ENCODE peak calls at places on chromosomes 11 and 22, in seven cellular contexts. D, F, K, M, A, W and T are unnamed samples.

GRCh38 chr11:2750101-2750509 is 50.3 kb upstream of the KCNQ1OT1 start:
- DNase-seq in D (no peak), F (no peak), K (no peak), M (no peak), A (no peak), W (no peak), T (peak; percentile 49)

GRCh38 chr11:76892305-76892704 is 31.6 kb downstream of the ACER3 start:
- DNase-seq in D (no peak), F (no peak), K (no peak), M (no peak), A (no peak), W (no peak), T (no peak)

GRCh38 chr11:86869966-86870570 is 69.7 kb downstream of the PRSS23 start:
- DNase-seq in D (peak; percentile 69), F (no peak), K (peak; percentile 41), M (peak; percentile 50), A (peak; percentile 28), W (peak; percentile 23), T (no peak)

GRCh38 chr11:2715716-2716350 is 16.0 kb upstream of the KCNQ1OT1 start:
- DNase-seq in D (no peak), F (no peak), K (no peak), M (no peak), A (no peak), W (no peak), T (no peak)

GRCh38 chr22:46436595-46437163 is 100.7 kb downstream of the CELSR1 start:
- DNase-seq in D (no peak), F (no peak), K (no peak), M (no peak), A (no peak), W (no peak), T (no peak)

GRCh38 chr11:75246006-75246672 is 5.6 kb downstream of the TPBGL start:
- DNase-seq in D (peak; percentile 4), F (no peak), K (no peak), M (no peak), A (no peak), W (no peak), T (peak; percentile 26)

GRCh38 chr22:33579448-33580093 is 340.7 kb downstream of the LARGE1 start:
- DNase-seq in D (peak; percentile 67), F (no peak), K (peak; percentile 1), M (peak; percentile 68), A (peak; percentile 50), W (no peak), T (no peak)

GRCh38 chr22:41048791-41049717 is 43.3 kb upstream of the EP300 start:
- DNase-seq in D (peak; percentile 46), F (peak; percentile 93), K (no peak), M (peak; percentile 34), A (peak; percentile 36), W (peak; percentile 28), T (peak; percentile 83)

GRCh38 chr11:73856001-73856663 is 20.5 kb downstream of the COA4 start:
- DNase-seq in D (peak; percentile 17), F (no peak), K (no peak), M (no peak), A (no peak), W (no peak), T (no peak)

GRCh38 chr11:119586181-119586580 is 142.8 kb downstream of the NECTIN1 start:
- DNase-seq in D (no peak), F (no peak), K (no peak), M (no peak), A (no peak), W (no peak), T (no peak)

GRCh38 chr11:119580751-119581150 is 148.2 kb downstream of the NECTIN1 start:
- DNase-seq in D (no peak), F (no peak), K (no peak), M (no peak), A (no peak), W (no peak), T (no peak)

GRCh38 chr11:119583585-119583984 is 145.4 kb downstream of the NECTIN1 start:
- DNase-seq in D (no peak), F (no peak), K (no peak), M (no peak), A (no peak), W (no peak), T (no peak)

GRCh38 chr11:119585038-119585666 is 143.8 kb downstream of the NECTIN1 start:
- DNase-seq in D (peak; percentile 78), F (no peak), K (no peak), M (peak; percentile 48), A (peak; percentile 84), W (peak; percentile 70), T (no peak)

DNA sequence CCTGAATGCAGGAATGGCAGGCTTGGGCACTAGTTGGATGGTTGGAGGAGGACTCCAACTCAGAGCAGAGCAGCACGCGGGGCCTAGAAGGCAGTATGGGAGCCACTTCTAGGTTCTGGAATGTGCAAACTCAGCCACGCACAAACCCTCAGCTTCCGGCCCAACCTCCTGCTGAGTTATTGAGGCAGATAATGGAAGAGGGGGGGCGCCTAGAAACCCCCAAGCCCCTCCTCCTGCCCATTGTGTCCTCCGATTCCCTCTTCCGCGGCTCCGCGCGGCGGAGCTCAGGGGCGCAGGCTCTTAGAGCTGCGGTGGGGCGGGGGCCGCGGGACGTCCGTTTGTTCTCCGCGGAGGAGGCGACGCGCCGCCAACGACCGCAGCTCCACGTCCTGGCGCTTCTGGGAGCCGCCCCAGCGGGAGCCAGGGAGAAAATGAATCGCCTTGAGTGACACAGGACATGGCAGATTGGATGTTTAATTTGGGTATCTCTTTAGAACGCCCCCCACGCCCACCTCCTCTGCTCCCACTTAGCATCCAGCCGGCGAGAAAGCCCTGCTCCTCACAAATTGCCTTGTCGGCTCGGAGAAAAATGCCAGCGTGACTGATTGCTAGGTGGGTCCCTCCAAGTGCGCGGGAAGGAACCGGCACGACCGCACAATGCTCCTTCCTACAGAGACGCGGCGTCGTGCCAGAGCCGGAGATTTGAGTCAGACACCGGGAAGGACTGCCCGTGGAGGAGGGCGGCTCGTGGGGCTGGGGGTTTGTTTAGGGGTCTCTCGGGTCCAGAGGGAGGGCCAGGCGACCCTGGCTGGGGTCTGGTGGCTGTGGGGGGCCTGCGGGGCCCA is 144.6 kb downstream of the NECTIN1 start:
- DNase-seq in D (peak; percentile 83), F (no peak), K (no peak), M (peak; percentile 60), A (peak; percentile 75), W (peak; percentile 67), T (peak; percentile 72)
- TF ChIP-seq POLR2AphosphoS5 in D (no peak), F (no peak), K (no peak), M (no peak), A (peak; percentile 70), W (no peak), T (no peak)

GRCh38 chr22:45084400-45084920 is 74.7 kb upstream of the PHF21B start:
- DNase-seq in D (no peak), F (no peak), K (no peak), M (no peak), A (no peak), W (no peak), T (no peak)
- H3K27me3 ChIP-seq in D (no peaks in the 10 kb centered on the region), F (no peaks in the 10 kb centered on the region), K (no peaks in the 10 kb centered on the region), M (peaks cover 6% of the 10 kb centered on the region), A (peaks cover 4% of the 10 kb centered on the region), W (no peaks in the 10 kb centered on the region), T (peaks cover 27% of the 10 kb centered on the region)

GRCh38 chr11:123185326-123185725 is 9.7 kb downstream of the CLMP start:
- DNase-seq in D (no peak), F (no peak), K (no peak), M (no peak), A (no peak), W (no peak), T (no peak)

GRCh38 chr11:123187221-123187620 is 7.8 kb downstream of the CLMP start:
- DNase-seq in D (no peak), F (no peak), K (no peak), M (no peak), A (no peak), W (no peak), T (no peak)

GRCh38 chr11:123188508-123189165 is 6.4 kb downstream of the CLMP start:
- DNase-seq in D (no peak), F (no peak), K (no peak), M (no peak), A (no peak), W (peak; percentile 72), T (no peak)

GRCh38 chr11:123186291-123186690 is 8.8 kb downstream of the CLMP start:
- DNase-seq in D (no peak), F (no peak), K (no peak), M (no peak), A (no peak), W (no peak), T (no peak)

DNA sequence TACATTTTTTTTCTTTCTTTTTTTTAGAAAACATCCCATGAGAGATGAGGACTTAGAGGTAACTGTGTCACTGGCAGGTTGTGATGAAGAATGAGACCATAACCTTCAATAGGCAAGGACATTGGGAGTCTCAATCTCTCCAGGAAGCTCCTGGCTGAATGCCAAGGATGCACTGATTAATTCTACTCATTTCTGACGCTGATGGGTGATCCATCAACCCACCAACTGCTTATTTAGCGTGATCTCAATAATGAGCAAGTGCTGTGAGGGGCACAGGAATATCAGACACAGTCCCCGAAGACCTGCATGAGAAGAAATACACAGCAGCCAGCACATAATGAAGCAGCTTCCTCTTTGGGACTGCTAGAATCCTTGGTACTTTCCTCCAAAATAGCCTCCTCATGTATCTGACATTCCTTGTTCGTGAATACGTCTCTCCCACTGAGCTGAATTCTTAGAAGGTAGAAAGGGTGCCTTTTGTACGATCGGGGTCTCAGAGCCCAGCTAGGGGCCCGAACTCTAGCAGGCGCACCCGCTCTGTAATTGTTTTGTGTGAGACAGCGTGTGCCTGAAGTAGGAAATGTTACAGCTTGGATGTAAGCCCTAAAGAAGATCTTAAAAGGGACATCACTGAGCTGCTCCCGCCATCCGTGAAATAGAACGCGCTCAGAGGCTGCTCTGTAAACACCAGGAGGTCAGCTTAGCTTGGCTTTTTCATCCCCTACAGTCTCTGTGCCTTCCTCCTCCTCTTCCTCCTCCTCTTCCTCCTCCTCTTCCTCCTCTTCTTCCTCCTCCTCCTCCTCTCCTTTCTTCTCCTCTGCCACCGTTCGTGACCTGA is 7.2 kb downstream of the CLMP start:
- DNase-seq in D (no peak), F (no peak), K (no peak), M (no peak), A (no peak), W (no peak), T (no peak)
- H3K27ac ChIP-seq in D (peak overlapping the region; percentile 95), F (peak overlapping the region; percentile 90), K (no peak overlapping the region), M (peak overlapping the region; percentile 16), A (peak overlapping the region; percentile 33), W (peak overlapping the region; percentile 91), T (no peak overlapping the region)

GRCh38 chr11:112589132-112589531 is 328.5 kb upstream of the PLET1 start:
- DNase-seq in D (no peak), F (peak; percentile 82), K (no peak), M (no peak), A (no peak), W (no peak), T (no peak)
- TF ChIP-seq POLR2AphosphoS5 in D (no peak), F (no peak), K (no peak), M (no peak), A (no peak), W (no peak), T (no peak)